ENCODE peak calls at places on chromosomes 7 and 10, in nine cellular contexts. I is CD8-positive, alpha-beta T cell; Y is LoVo; G is GM12892; E is left cardiac atrium; M is kidney epithelial cell; W is osteocyte; B is T-helper 2 cell; Z is fibroblast of lung. V is an unnamed sample.

GRCh38 chr10:104332243-104333036 is 5.8 kb downstream of the ITPRIP start:
- DNase-seq in G (no peak), W (no peak), I (no peak), Y (no peak), M (no peak), E (no peak), Z (peak; percentile 32), B (no peak), V (no peak)

GRCh38 chr7:117011419-117012260 is 58.3 kb downstream of the ST7 start:
- DNase-seq in B (no peak), Z (no peak), M (no peak), E (no peak), G (no peak), Y (no peak), W (no peak), I (no peak), V (no peak)

GRCh38 chr7:133358728-133359127 is 105.8 kb downstream of the EXOC4 start:
- DNase-seq in Z (peak; percentile 64), Y (no peak), E (no peak), M (no peak), B (no peak), G (no peak), I (no peak), W (no peak), V (no peak)

GRCh38 chr7:20352573-20353304 is 22.0 kb downstream of the ITGB8 start:
- DNase-seq in G (no peak), Y (peak; percentile 96), W (no peak), Z (peak; percentile 56), B (no peak), E (no peak), M (peak; percentile 77), I (no peak), V (peak; percentile 99)

GRCh38 chr10:92801978-92802872 is 46.1 kb upstream of the EXOC6 start:
- DNase-seq in Z (no peak), I (no peak), B (no peak), W (no peak), Y (no peak), E (no peak), G (no peak), M (no peak), V (no peak)

GRCh38 chr7:137904826-137905225 is 58.1 kb upstream of the DGKI start:
- DNase-seq in B (no peak), W (no peak), M (no peak), E (no peak), I (no peak), Z (peak; percentile 37), Y (no peak), G (no peak), V (no peak)

GRCh38 chr7:77216233-77216632 is 16.6 kb upstream of the FGL2 start:
- DNase-seq in Z (no peak), B (no peak), M (no peak), E (no peak), W (no peak), Y (no peak), G (no peak), I (no peak), V (no peak)

GRCh38 chr10:3482200-3482993 is 302.6 kb downstream of the KLF6 start:
- DNase-seq in E (peak; percentile 47), B (no peak), Y (peak; percentile 85), I (no peak), G (no peak), M (peak; percentile 96), Z (peak; percentile 96), W (no peak), V (peak; percentile 98)

GRCh38 chr7:120997902-120998301 is 9.4 kb downstream of the CPED1 start:
- DNase-seq in B (no peak), E (no peak), G (no peak), M (no peak), Z (no peak), Y (no peak), I (no peak), W (no peak), V (no peak)

V was measured in epithelial cell of prostate.